ENCODE peak calls at places on chromosomes 13 and 19, in seven cellular contexts. U is trophoblast cell, W is IMR-90, E is H9, G is neuronal stem cell, D is mesendoderm, O is H1. R is an unnamed sample.

GRCh38 chr19:40646564-40647254 is 43.7 kb downstream of the NUMBL start:
- DNase-seq in U (peak), W (peak), E (no peak), G (no peak), D (no peak), O (no peak), R (peak)

GRCh38 chr19:7607874-7608560 is 12.4 kb downstream of the CAMSAP3 start:
- DNase-seq in U (no peak), W (no peak), E (no peak), G (no peak), D (no peak), O (no peak), R (no peak)

GRCh38 chr19:47239610-47240296 is 8.8 kb upstream of the BBC3 start:
- DNase-seq in U (no peak), W (peak), E (peak), G (no peak), D (no peak), O (no peak), R (no peak)

GRCh38 chr13:93146584-93147292 is 79.9 kb upstream of the GPC6 start:
- DNase-seq in U (no peak), W (peak), E (no peak), G (no peak), D (no peak), O (no peak), R (peak)

GRCh38 chr13:77415253-77416127 is 88.6 kb upstream of the MYCBP2 start:
- DNase-seq in U (no peak), W (no peak), E (no peak), G (no peak), D (no peak), O (no peak), R (peak)

GRCh38 chr19:46155237-46155636 is 7.2 kb downstream of the IGFL2 start:
- DNase-seq in U (no peak), W (no peak), E (no peak), G (no peak), D (no peak), O (no peak), R (no peak)

GRCh38 chr19:52214241-52214640 is 24.4 kb downstream of the PPP2R1A start:
- DNase-seq in U (peak), W (peak), E (no peak), G (no peak), D (no peak), O (no peak), R (no peak)

GRCh38 chr19:14072535-14073231 is at the start of gene MISP3:
- DNase-seq in U (peak), W (no peak), E (no peak), G (no peak), D (no peak), O (no peak), R (peak)

GRCh38 chr13:27304611-27305010 is 34.0 kb downstream of the RASL11A start:
- DNase-seq in U (no peak), W (no peak), E (no peak), G (no peak), D (no peak), O (no peak), R (no peak)

DNA sequence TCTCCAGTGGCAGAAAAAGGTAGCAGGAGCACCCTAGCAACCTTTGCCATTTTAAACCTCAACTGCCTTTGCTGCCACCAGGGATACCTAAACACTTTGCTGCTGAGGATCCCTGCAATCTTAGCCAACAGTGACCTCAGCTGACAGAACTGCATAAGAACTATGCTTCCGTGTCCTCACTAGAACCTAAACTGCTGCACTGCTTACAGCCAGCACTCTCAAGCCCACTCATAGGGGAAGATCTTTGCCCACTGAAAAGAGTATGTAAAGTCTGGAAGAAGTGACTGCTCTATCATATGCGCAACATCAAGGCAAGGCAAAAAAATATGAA is 270.0 kb upstream of the PCDH20 start:
- DNase-seq in U (no peak), W (no peak), E (peak), G (peak), D (peak), O (no peak), R (no peak)
- H3K4ac ChIP-seq in U (no peak), W (no peak), E (no peak), G (no peak), D (no peak), O (no peak), R (no peak)

GRCh38 chr19:34360354-34360909 is 4.6 kb upstream of the GPI start:
- DNase-seq in U (no peak), W (no peak), E (no peak), G (no peak), D (no peak), O (no peak), R (no peak)

GRCh38 chr19:34357431-34357830 is 7.6 kb upstream of the GPI start:
- DNase-seq in U (no peak), W (no peak), E (no peak), G (no peak), D (no peak), O (no peak), R (no peak)

GRCh38 chr19:34356875-34357274 is 8.1 kb upstream of the GPI start:
- DNase-seq in U (no peak), W (no peak), E (no peak), G (no peak), D (no peak), O (no peak), R (no peak)

GRCh38 chr19:34359954-34360315 is 5.1 kb upstream of the GPI start:
- DNase-seq in U (peak), W (no peak), E (no peak), G (no peak), D (no peak), O (no peak), R (no peak)

GRCh38 chr19:34359140-34359953 is 5.6 kb upstream of the GPI start:
- DNase-seq in U (peak), W (peak), E (peak), G (peak), D (peak), O (peak), R (peak)
- H3K4ac ChIP-seq in U (peak), W (peak), E (no peak), G (no peak), D (peak), O (no peak), R (peak)

GRCh38 chr13:29187584-29187983 is 367.4 kb downstream of the MTUS2 start:
- DNase-seq in U (no peak), W (no peak), E (no peak), G (no peak), D (no peak), O (no peak), R (no peak)

GRCh38 chr13:29195459-29195858 is 375.3 kb downstream of the MTUS2 start:
- DNase-seq in U (no peak), W (no peak), E (no peak), G (no peak), D (no peak), O (no peak), R (no peak)

GRCh38 chr13:29193083-29193482 is 372.9 kb downstream of the MTUS2 start:
- DNase-seq in U (no peak), W (no peak), E (no peak), G (no peak), D (no peak), O (no peak), R (no peak)

GRCh38 chr13:29190298-29190697 is 370.2 kb downstream of the MTUS2 start:
- DNase-seq in U (no peak), W (no peak), E (no peak), G (no peak), D (no peak), O (no peak), R (no peak)
- H3K4ac ChIP-seq in U (no peak), W (no peak), E (no peak), G (no peak), D (no peak), O (no peak), R (no peak)

GRCh38 chr19:640606-641170 is 1.0 kb downstream of the FGF22 start:
- DNase-seq in U (peak), W (no peak), E (no peak), G (no peak), D (no peak), O (no peak), R (no peak)

GRCh38 chr19:641702-642101 is 2.0 kb downstream of the FGF22 start:
- DNase-seq in U (peak), W (no peak), E (no peak), G (no peak), D (no peak), O (no peak), R (no peak)

GRCh38 chr19:640156-640548 is 473 bp downstream of the FGF22 start:
- DNase-seq in U (no peak), W (no peak), E (no peak), G (no peak), D (no peak), O (no peak), R (no peak)

GRCh38 chr19:639251-640155 is at the start of gene FGF22:
- DNase-seq in U (peak), W (peak), E (peak), G (peak), D (peak), O (no peak), R (peak)

GRCh38 chr19:638901-639250 is 803 bp upstream of the FGF22 start:
- DNase-seq in U (no peak), W (no peak), E (no peak), G (no peak), D (no peak), O (no peak), R (no peak)
- H3K4ac ChIP-seq in U (no peak), W (no peak), E (no peak), G (no peak), D (no peak), O (no peak), R (no peak)

DNA sequence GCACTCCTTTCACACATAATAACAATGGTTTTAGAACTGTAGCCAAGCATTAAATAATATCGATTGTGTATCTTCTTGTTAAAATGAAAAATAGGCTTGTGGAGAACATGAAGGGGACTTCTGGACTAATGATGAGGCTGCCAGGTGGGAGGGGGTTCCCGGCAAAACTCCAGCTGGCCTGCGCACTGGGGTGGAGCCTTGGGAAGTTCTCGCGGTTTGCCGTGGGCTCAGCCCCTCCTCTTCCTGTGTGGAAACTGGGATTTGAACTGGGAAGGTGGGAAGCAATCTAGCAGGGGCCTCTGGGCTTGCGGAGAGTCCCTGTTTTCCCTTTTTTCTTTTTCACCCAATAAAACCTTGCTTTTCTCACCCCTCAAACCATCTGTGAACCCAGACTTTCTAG is 113.7 kb upstream of the SLITRK1 start:
- DNase-seq in U (no peak), W (no peak), E (no peak), G (no peak), D (no peak), O (no peak), R (no peak)
- H3K4ac ChIP-seq in U (no peak), W (no peak), E (no peak), G (no peak), D (no peak), O (no peak), R (no peak)

DNA sequence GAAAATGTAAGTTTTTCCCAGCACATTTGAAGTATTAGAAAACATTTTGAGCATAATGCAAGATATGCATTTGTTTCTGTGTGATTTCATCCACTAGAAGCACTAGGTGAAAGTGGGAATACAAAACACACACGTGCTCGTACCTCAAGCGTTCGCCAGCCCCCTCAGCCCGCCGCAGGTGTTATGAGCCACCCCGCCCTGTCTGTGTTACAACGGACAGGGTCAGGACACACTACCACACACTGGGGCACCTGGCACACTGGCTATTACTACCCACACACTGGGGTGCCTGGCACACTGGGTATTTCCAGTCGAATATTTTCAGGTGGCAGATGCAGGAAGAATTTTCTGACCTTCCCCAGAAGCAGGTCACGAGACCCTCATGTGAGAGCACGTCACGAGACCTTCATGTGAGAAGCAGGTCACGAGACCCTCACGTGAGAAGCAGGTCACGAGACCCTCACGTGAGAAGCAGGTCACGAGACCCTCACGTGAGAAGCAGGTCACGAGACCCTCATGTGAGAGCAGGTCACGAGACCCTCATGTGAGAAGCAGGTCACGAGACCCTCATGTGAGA is 63.4 kb upstream of the ARHGEF7 start:
- DNase-seq in U (no peak), W (no peak), E (no peak), G (no peak), D (no peak), O (no peak), R (no peak)
- H3K4ac ChIP-seq in U (no peak), W (no peak), E (no peak), G (no peak), D (no peak), O (no peak), R (no peak)

DNA sequence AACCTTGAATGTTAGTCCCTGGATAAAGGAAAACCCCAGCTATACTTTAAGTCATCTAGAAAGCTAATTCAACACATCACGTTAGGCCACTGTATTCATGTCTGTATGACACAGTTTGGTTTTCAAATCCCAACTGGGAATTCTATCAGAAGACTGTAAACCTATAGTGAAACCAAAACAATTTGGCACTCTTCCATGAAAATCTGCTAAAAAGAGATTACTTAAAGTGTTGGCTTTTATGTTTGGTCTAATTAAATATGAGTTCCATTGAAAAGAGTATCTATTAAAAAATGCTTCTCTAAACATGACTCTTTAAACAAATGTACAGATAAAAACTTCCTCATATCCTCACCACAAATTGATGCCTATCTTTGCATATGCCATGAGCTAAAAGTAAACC is 25.4 kb downstream of the PCDH9 start:
- DNase-seq in U (no peak), W (no peak), E (no peak), G (no peak), D (no peak), O (no peak), R (peak)
- H3K4ac ChIP-seq in U (no peak), W (no peak), E (no peak), G (no peak), D (no peak), O (no peak), R (no peak)

DNA sequence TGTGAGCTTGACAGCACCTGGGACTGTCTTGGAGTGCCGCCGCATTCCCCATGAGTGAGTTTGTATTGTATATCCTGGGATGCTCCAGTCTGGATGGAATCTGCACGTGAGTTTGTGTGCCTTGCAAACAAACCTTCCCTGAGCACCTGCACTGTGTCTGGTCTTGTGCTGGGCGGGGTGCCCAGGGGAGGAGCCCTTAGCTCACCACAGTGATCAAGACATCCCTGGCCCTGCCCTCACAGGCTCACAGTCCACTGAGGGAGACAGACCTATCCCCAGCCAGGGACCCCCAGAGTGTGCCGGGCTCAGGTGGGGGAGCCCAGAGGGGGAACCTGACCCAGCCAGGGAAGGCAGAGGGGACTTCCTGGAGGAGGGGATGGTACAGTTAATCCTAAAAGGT is 1.7 kb upstream of the BCAM start:
- DNase-seq in U (peak), W (no peak), E (no peak), G (no peak), D (no peak), O (no peak), R (no peak)
- H3K4ac ChIP-seq in U (no peak), W (no peak), E (no peak), G (no peak), D (no peak), O (peak), R (no peak)

R was measured in mesenchymal stem cell.